ENCODE peak calls at places on chromosomes 1 and 21, in six cellular contexts. I is psoas muscle, C is endothelial cell of umbilical vein, V is tibial nerve, D is neural progenitor cell, Y is fibroblast of lung. Q is an unnamed sample. For H3K36me3 and H3K4me1, the result is how much of the 10 kb centered on the place peaks cover.

GRCh38 chr1:54777431-54777830 is 13.1 kb upstream of the PARS2 start:
- DNase-seq in Y (no peak), C (no peak), I (no peak), V (no peak), D (no peak), Q (no peak)

GRCh38 chr1:109241344-109241743 is 8.0 kb upstream of the CELSR2 start:
- DNase-seq in D (no peak), I (no peak), C (no peak), Y (no peak), V (no peak), Q (peak)

GRCh38 chr1:94130851-94131595 is 10.1 kb upstream of the ABCA4 start:
- DNase-seq in D (no peak), C (no peak), V (no peak), Y (peak), I (no peak), Q (peak)

GRCh38 chr1:40224040-40224439 is 23.7 kb upstream of the TMCO2 start:
- DNase-seq in Y (no peak), D (no peak), I (no peak), C (no peak), V (no peak), Q (no peak)

GRCh38 chr21:45302082-45303061 is 14.7 kb upstream of the POFUT2 start:
- DNase-seq in I (peak), Y (no peak), V (peak), C (peak), D (no peak), Q (peak)

GRCh38 chr21:46264046-46264689 is 21.2 kb downstream of the MCM3AP start:
- DNase-seq in V (no peak), I (no peak), D (no peak), Y (no peak), C (no peak), Q (no peak)

GRCh38 chr1:91502882-91503184 is 2.2 kb downstream of the CDC7 start:
- DNase-seq in I (no peak), V (no peak), Y (peak), D (peak), C (no peak), Q (no peak)

GRCh38 chr1:66242646-66243547 is 291.1 kb upstream of the SGIP1 start:
- DNase-seq in V (peak), I (peak), Y (peak), C (peak), D (peak), Q (peak)

GRCh38 chr1:221022331-221022730 is 143.1 kb downstream of the HLX start:
- DNase-seq in D (no peak), I (no peak), Y (peak), V (no peak), C (no peak), Q (no peak)

GRCh38 chr1:119606394-119606793 is 41.7 kb downstream of the ZNF697 start:
- DNase-seq in Y (no peak), C (no peak), V (no peak), D (no peak), I (no peak), Q (no peak)

GRCh38 chr1:185054365-185055060 is 9.2 kb downstream of the RNF2 start:
- DNase-seq in D (no peak), V (no peak), I (peak), Y (no peak), C (no peak), Q (peak)

GRCh38 chr1:180301135-180301737 is 71.2 kb downstream of the LHX4 start:
- DNase-seq in I (no peak), Y (peak), C (no peak), D (no peak), V (no peak), Q (no peak)

GRCh38 chr21:36179145-36179544 is 22.5 kb downstream of the DOP1B start:
- DNase-seq in V (no peak), Y (no peak), C (no peak), I (no peak), D (no peak), Q (no peak)

GRCh38 chr1:235588156-235588555 is 61.4 kb downstream of the GNG4 start:
- DNase-seq in V (no peak), Y (no peak), C (no peak), I (no peak), D (no peak), Q (no peak)

GRCh38 chr1:177256153-177256814 is 85.5 kb downstream of the BRINP2 start:
- DNase-seq in V (peak), D (peak), Y (peak), C (peak), I (peak), Q (peak)

GRCh38 chr21:28832715-28833061 is 160.0 kb downstream of the LTN1 start:
- DNase-seq in V (no peak), C (no peak), I (no peak), D (no peak), Y (no peak), Q (no peak)

GRCh38 chr21:28833181-28833580 is 159.5 kb downstream of the LTN1 start:
- DNase-seq in V (no peak), C (no peak), I (no peak), D (no peak), Y (no peak), Q (no peak)

GRCh38 chr21:28832013-28832714 is 160.5 kb downstream of the LTN1 start:
- DNase-seq in V (no peak), Y (peak), C (peak), D (no peak), I (no peak), Q (no peak)

GRCh38 chr21:28833609-28834008 is 159.1 kb downstream of the LTN1 start:
- DNase-seq in V (no peak), Y (no peak), C (no peak), D (no peak), I (no peak), Q (no peak)

GRCh38 chr21:28834335-28835238 is 158.1 kb downstream of the LTN1 start:
- DNase-seq in I (peak), D (no peak), C (no peak), Y (no peak), V (no peak), Q (peak)
- TF ChIP-seq CTCF in I (no peak), D (peak), C (no peak), Y (no peak), V (no peak), Q (peak)

GRCh38 chr1:29171521-29171920 is 10.2 kb downstream of the SRSF4 start:
- DNase-seq in I (no peak), V (no peak), Y (no peak), C (no peak), D (no peak), Q (no peak)
- H3K36me3 ChIP-seq in I (under half), V (under half), Y (under half), C (under half), D (under half), Q (half or more)

GRCh38 chr1:206540044-206540758 is 32.9 kb downstream of the RASSF5 start:
- DNase-seq in I (no peak), C (no peak), V (no peak), Y (no peak), D (no peak), Q (no peak)
- H3K4me1 ChIP-seq in I (under half), C (under half), V (under half), Y (under half), D (under half), Q (under half)

GRCh38 chr1:69201716-69202115 is 366.0 kb upstream of the LRRC7 start:
- DNase-seq in I (no peak), V (no peak), D (no peak), C (no peak), Y (peak), Q (no peak)

GRCh38 chr1:69197816-69198215 is 369.9 kb upstream of the LRRC7 start:
- DNase-seq in Y (no peak), C (no peak), D (no peak), V (no peak), I (no peak), Q (no peak)

GRCh38 chr1:69191280-69191679 is 376.4 kb upstream of the LRRC7 start:
- DNase-seq in D (no peak), I (no peak), Y (peak), V (no peak), C (no peak), Q (no peak)

GRCh38 chr1:69196071-69196470 is 371.7 kb upstream of the LRRC7 start:
- DNase-seq in V (no peak), C (no peak), Y (no peak), D (no peak), I (no peak), Q (no peak)
- TF ChIP-seq CTCF in V (no peak), C (no peak), Y (no peak), D (no peak), I (no peak), Q (no peak)

GRCh38 chr1:201322653-201323510 is 39.6 kb downstream of the PKP1 start:
- DNase-seq in I (no peak), D (no peak), V (no peak), C (no peak), Y (no peak), Q (no peak)
- H3K36me3 ChIP-seq in I (under half), D (under half), V (under half), C (under half), Y (under half), Q (under half)

DNA sequence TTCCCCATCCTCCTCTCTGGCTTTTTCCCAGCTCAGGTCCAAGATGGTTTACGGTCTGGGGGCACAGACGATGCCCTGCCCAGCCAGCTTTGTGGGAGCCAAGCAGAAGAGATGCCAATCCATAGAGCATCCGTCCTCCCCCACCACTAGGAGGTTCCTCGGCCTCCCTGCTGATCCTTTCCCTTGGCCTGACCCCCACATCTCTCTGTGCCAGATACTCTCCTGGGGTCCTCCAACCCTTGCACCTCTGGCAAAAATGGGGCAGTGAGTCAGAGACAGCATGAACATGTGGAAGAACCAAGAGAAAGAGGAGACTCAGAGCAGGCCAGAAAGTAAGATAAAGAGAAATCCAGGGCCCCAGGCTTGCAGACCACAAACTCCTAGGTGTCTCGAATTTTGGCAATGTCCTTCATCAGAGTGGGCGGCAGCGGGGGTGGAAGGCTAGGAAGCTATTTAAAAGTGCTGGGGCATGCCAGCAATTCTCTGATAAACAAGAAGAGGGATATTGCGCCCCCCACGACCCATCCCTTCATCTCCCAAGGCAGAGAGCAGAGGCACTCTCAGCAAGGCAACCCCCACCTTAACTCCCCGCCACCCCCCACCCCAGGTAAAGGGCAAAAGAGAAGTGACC is 11.4 kb downstream of the BLACAT1 start:
- DNase-seq in V (no peak), D (no peak), C (no peak), Y (peak), I (no peak), Q (no peak)
- H3K4me1 ChIP-seq in V (under half), D (half or more), C (under half), Y (under half), I (under half), Q (half or more)